ENCODE peak calls at places on chromosomes 1 and 21, in eight cellular contexts. N is renal cortical epithelial cell; T is effector CD4-positive, alpha-beta T cell; S is T-helper 17 cell; W is sciatic nerve; J is AML-193; L is thoracic aorta; Z is GM12865. D is an unnamed sample.

GRCh38 chr1:243503155-243503554 is 247.3 kb downstream of the SDCCAG8 start:
- DNase-seq in Z (no peak), L (no peak), J (no peak), W (no peak), T (no peak), N (no peak), S (no peak), D (no peak)

GRCh38 chr21:33760641-33761103 is 118.4 kb downstream of the ITSN1 start:
- DNase-seq in W (no peak), N (no peak), L (no peak), J (no peak), Z (no peak), S (no peak), T (no peak), D (no peak)

GRCh38 chr1:201022824-201023516 is 544 bp downstream of the KIF21B start:
- DNase-seq in Z (peak), J (peak), L (no peak), T (peak), N (no peak), S (no peak), W (no peak), D (no peak)

GRCh38 chr1:68378296-68379084 is 71.3 kb downstream of the RPE65 start:
- DNase-seq in W (no peak), T (no peak), L (no peak), Z (no peak), J (no peak), N (peak), S (no peak), D (no peak)

GRCh38 chr1:90452491-90452890 is 264.6 kb downstream of the BARHL2 start:
- DNase-seq in Z (no peak), S (no peak), T (no peak), L (no peak), W (no peak), J (no peak), N (no peak), D (no peak)

GRCh38 chr1:86778510-86779218 is 74.3 kb downstream of the SH3GLB1 start:
- DNase-seq in N (no peak), J (no peak), L (no peak), Z (no peak), S (no peak), T (no peak), W (no peak), D (no peak)

GRCh38 chr1:199302554-199302953 is 663.7 kb downstream of the PTPRC start:
- DNase-seq in T (no peak), J (no peak), W (no peak), Z (no peak), N (no peak), L (no peak), S (no peak), D (no peak)

GRCh38 chr1:25566186-25566729 is 22.9 kb downstream of the LDLRAP1 start:
- DNase-seq in Z (no peak), S (no peak), W (no peak), L (no peak), J (no peak), N (no peak), T (no peak), D (no peak)

GRCh38 chr1:161207173-161207572 is 5.0 kb downstream of the NDUFS2 start:
- DNase-seq in L (no peak), T (no peak), W (no peak), J (no peak), S (no peak), Z (no peak), N (no peak), D (no peak)

GRCh38 chr1:86416343-86416742 is 7.6 kb upstream of the CLCA2 start:
- DNase-seq in T (no peak), Z (no peak), W (no peak), J (no peak), L (no peak), N (peak), S (no peak), D (no peak)

GRCh38 chr1:155971910-155972809 is 6.2 kb downstream of the ARHGEF2 start:
- DNase-seq in J (no peak), S (no peak), T (no peak), W (no peak), L (no peak), Z (no peak), N (no peak), D (no peak)

GRCh38 chr1:202593845-202594244 is 116.4 kb downstream of the SYT2 start:
- DNase-seq in Z (no peak), N (peak), W (no peak), J (no peak), T (no peak), S (no peak), L (no peak), D (no peak)

GRCh38 chr1:171142451-171143121 is 42.5 kb upstream of the FMO2 start:
- DNase-seq in S (no peak), Z (no peak), J (no peak), N (no peak), T (no peak), L (no peak), W (peak), D (no peak)